ENCODE peak calls at places on chromosomes 4 and X, in six cellular contexts. One of them, this sample, is unnamed.
A peak's percentile ranks its signal among the peaks of the same experiment; 100 is the strongest.

GRCh38 chr4:143700420-143701352 is at the start of gene FREM3:
- DNase-seq in OCI-LY7: no peak
- DNase-seq in AG09319: no peak
- DNase-seq in testis: no peak
- DNase-seq in RWPE1: no peak
- DNase-seq in A549: no peak
- DNase-seq in this sample: peak; percentile 22

GRCh38 chr4:158208931-158209640 is 1.2 kb upstream of the TMEM144 start:
- DNase-seq in OCI-LY7: no peak
- DNase-seq in AG09319: no peak
- DNase-seq in testis: no peak
- DNase-seq in RWPE1: no peak
- DNase-seq in A549: no peak
- DNase-seq in this sample: no peak

GRCh38 chrX:113274345-113274744 is 433.7 kb upstream of the AMOT start:
- DNase-seq in OCI-LY7: no peak
- DNase-seq in AG09319: no peak
- DNase-seq in testis: no peak
- DNase-seq in RWPE1: no peak
- DNase-seq in A549: no peak
- DNase-seq in this sample: no peak

GRCh38 chrX:1502241-1502640 is 34.7 kb downstream of the P2RY8 start:
- DNase-seq in OCI-LY7: peak; percentile 98
- DNase-seq in AG09319: no peak
- DNase-seq in testis: no peak
- DNase-seq in RWPE1: no peak
- DNase-seq in A549: no peak
- DNase-seq in this sample: no peak

GRCh38 chr4:177810210-177810609 is 368.0 kb upstream of the AGA start:
- DNase-seq in OCI-LY7: no peak
- DNase-seq in AG09319: no peak
- DNase-seq in testis: no peak
- DNase-seq in RWPE1: no peak
- DNase-seq in A549: no peak
- DNase-seq in this sample: no peak

GRCh38 chr4:151991001-151991883 is 230.4 kb upstream of the GATB start:
- DNase-seq in OCI-LY7: no peak
- DNase-seq in AG09319: no peak
- DNase-seq in testis: no peak
- DNase-seq in RWPE1: no peak
- DNase-seq in A549: no peak
- DNase-seq in this sample: no peak

GRCh38 chr4:107500551-107500950 is 219.5 kb downstream of the PAPSS1 start:
- DNase-seq in OCI-LY7: no peak
- DNase-seq in AG09319: no peak
- DNase-seq in testis: no peak
- DNase-seq in RWPE1: no peak
- DNase-seq in A549: no peak
- DNase-seq in this sample: no peak

GRCh38 chr4:173410106-173410505 is 11.2 kb upstream of the SCRG1 start:
- DNase-seq in OCI-LY7: no peak
- DNase-seq in AG09319: no peak
- DNase-seq in testis: no peak
- DNase-seq in RWPE1: no peak
- DNase-seq in A549: no peak
- DNase-seq in this sample: no peak

GRCh38 chr4:647481-647880 is 22.1 kb downstream of the PDE6B start:
- DNase-seq in OCI-LY7: no peak
- DNase-seq in AG09319: no peak
- DNase-seq in testis: no peak
- DNase-seq in RWPE1: no peak
- DNase-seq in A549: no peak
- DNase-seq in this sample: no peak

GRCh38 chrX:94901849-94902248 is 1227.8 kb downstream of the FAM133A start:
- DNase-seq in OCI-LY7: no peak
- DNase-seq in AG09319: no peak
- DNase-seq in testis: no peak
- DNase-seq in RWPE1: no peak
- DNase-seq in A549: no peak
- DNase-seq in this sample: no peak

GRCh38 chr4:94827481-94828110 is 69.8 kb downstream of the BMPR1B start:
- DNase-seq in OCI-LY7: no peak
- DNase-seq in AG09319: no peak
- DNase-seq in testis: no peak
- DNase-seq in RWPE1: peak; percentile 70
- DNase-seq in A549: peak; percentile 74
- DNase-seq in this sample: no peak

GRCh38 chr4:104589264-104589868 is 94.7 kb upstream of the CXXC4 start:
- DNase-seq in OCI-LY7: no peak
- DNase-seq in AG09319: no peak
- DNase-seq in testis: no peak
- DNase-seq in RWPE1: no peak
- DNase-seq in A549: no peak
- DNase-seq in this sample: no peak

GRCh38 chr4:108072300-108072699 is 82.6 kb downstream of the HADH start:
- DNase-seq in OCI-LY7: peak; percentile 75
- DNase-seq in AG09319: no peak
- DNase-seq in testis: no peak
- DNase-seq in RWPE1: no peak
- DNase-seq in A549: no peak
- DNase-seq in this sample: no peak

GRCh38 chrX:71950066-71950465 is 39.4 kb downstream of the NHSL2 start:
- DNase-seq in OCI-LY7: no peak
- DNase-seq in AG09319: no peak
- DNase-seq in testis: no peak
- DNase-seq in RWPE1: no peak
- DNase-seq in A549: no peak
- DNase-seq in this sample: no peak

GRCh38 chr4:1502501-1502886 is 96.3 kb upstream of the NKX1-1 start:
- DNase-seq in OCI-LY7: no peak
- DNase-seq in AG09319: no peak
- DNase-seq in testis: no peak
- DNase-seq in RWPE1: no peak
- DNase-seq in A549: no peak
- DNase-seq in this sample: no peak

GRCh38 chr4:8819421-8820177 is 52.0 kb downstream of the HMX1 start:
- DNase-seq in OCI-LY7: no peak
- DNase-seq in AG09319: no peak
- DNase-seq in testis: no peak
- DNase-seq in RWPE1: no peak
- DNase-seq in A549: no peak
- DNase-seq in this sample: no peak

GRCh38 chr4:10506077-10506476 is 48.9 kb upstream of the ZNF518B start:
- DNase-seq in OCI-LY7: peak; percentile 2
- DNase-seq in AG09319: no peak
- DNase-seq in testis: no peak
- DNase-seq in RWPE1: no peak
- DNase-seq in A549: no peak
- DNase-seq in this sample: no peak

GRCh38 chr4:9979101-9979815 is 42.0 kb downstream of the SLC2A9 start:
- DNase-seq in OCI-LY7: no peak
- DNase-seq in AG09319: no peak
- DNase-seq in testis: no peak
- DNase-seq in RWPE1: no peak
- DNase-seq in A549: no peak
- DNase-seq in this sample: no peak

GRCh38 chr4:82247171-82247570 is 126.6 kb downstream of the HNRNPD start:
- DNase-seq in OCI-LY7: no peak
- DNase-seq in AG09319: no peak
- DNase-seq in testis: no peak
- DNase-seq in RWPE1: peak; percentile 33
- DNase-seq in A549: no peak
- DNase-seq in this sample: no peak

GRCh38 chr4:107862658-107863057 is 37.9 kb downstream of the SGMS2 start:
- DNase-seq in OCI-LY7: no peak
- DNase-seq in AG09319: no peak
- DNase-seq in testis: no peak
- DNase-seq in RWPE1: peak; percentile 87
- DNase-seq in A549: peak; percentile 71
- DNase-seq in this sample: no peak

GRCh38 chrX:152600853-152601635 is 36.7 kb upstream of the GABRQ start:
- DNase-seq in OCI-LY7: no peak
- DNase-seq in AG09319: no peak
- DNase-seq in testis: no peak
- DNase-seq in RWPE1: no peak
- DNase-seq in A549: no peak
- DNase-seq in this sample: peak; percentile 4

GRCh38 chr4:85149656-85150055 is 183.2 kb upstream of the WDFY3 start:
- DNase-seq in OCI-LY7: no peak
- DNase-seq in AG09319: no peak
- DNase-seq in testis: no peak
- DNase-seq in RWPE1: peak; percentile 5
- DNase-seq in A549: no peak
- DNase-seq in this sample: no peak

GRCh38 chr4:3797831-3798500 is 31.8 kb downstream of the ADRA2C start:
- DNase-seq in OCI-LY7: no peak
- DNase-seq in AG09319: no peak
- DNase-seq in testis: no peak
- DNase-seq in RWPE1: no peak
- DNase-seq in A549: no peak
- DNase-seq in this sample: no peak

GRCh38 chr4:102663073-102663472 is 97.7 kb downstream of the MANBA start:
- DNase-seq in OCI-LY7: no peak
- DNase-seq in AG09319: no peak
- DNase-seq in testis: no peak
- DNase-seq in RWPE1: peak; percentile 69
- DNase-seq in A549: no peak
- DNase-seq in this sample: no peak

GRCh38 chr4:54187148-54187547 is 41.9 kb upstream of the PDGFRA start:
- DNase-seq in OCI-LY7: no peak
- DNase-seq in AG09319: no peak
- DNase-seq in testis: peak; percentile 82
- DNase-seq in RWPE1: no peak
- DNase-seq in A549: no peak
- DNase-seq in this sample: no peak

GRCh38 chrX:53354669-53355068 is 67.8 kb downstream of the SMC1A start:
- DNase-seq in OCI-LY7: no peak
- DNase-seq in AG09319: no peak
- DNase-seq in testis: no peak
- DNase-seq in RWPE1: no peak
- DNase-seq in A549: peak; percentile 9
- DNase-seq in this sample: no peak
- TF ChIP-seq CTCF in OCI-LY7: no peak
- TF ChIP-seq CTCF in AG09319: no peak
- TF ChIP-seq CTCF in testis: no peak
- TF ChIP-seq CTCF in RWPE1: no peak
- TF ChIP-seq CTCF in A549: no peak
- TF ChIP-seq CTCF in this sample: no peak

GRCh38 chrX:137401092-137401491 is 164.8 kb upstream of the ZIC3 start:
- DNase-seq in OCI-LY7: no peak
- DNase-seq in AG09319: no peak
- DNase-seq in testis: no peak
- DNase-seq in RWPE1: no peak
- DNase-seq in A549: no peak
- DNase-seq in this sample: no peak
- TF ChIP-seq CTCF in OCI-LY7: no peak
- TF ChIP-seq CTCF in AG09319: no peak
- TF ChIP-seq CTCF in testis: no peak
- TF ChIP-seq CTCF in RWPE1: no peak
- TF ChIP-seq CTCF in A549: no peak
- TF ChIP-seq CTCF in this sample: no peak

DNA sequence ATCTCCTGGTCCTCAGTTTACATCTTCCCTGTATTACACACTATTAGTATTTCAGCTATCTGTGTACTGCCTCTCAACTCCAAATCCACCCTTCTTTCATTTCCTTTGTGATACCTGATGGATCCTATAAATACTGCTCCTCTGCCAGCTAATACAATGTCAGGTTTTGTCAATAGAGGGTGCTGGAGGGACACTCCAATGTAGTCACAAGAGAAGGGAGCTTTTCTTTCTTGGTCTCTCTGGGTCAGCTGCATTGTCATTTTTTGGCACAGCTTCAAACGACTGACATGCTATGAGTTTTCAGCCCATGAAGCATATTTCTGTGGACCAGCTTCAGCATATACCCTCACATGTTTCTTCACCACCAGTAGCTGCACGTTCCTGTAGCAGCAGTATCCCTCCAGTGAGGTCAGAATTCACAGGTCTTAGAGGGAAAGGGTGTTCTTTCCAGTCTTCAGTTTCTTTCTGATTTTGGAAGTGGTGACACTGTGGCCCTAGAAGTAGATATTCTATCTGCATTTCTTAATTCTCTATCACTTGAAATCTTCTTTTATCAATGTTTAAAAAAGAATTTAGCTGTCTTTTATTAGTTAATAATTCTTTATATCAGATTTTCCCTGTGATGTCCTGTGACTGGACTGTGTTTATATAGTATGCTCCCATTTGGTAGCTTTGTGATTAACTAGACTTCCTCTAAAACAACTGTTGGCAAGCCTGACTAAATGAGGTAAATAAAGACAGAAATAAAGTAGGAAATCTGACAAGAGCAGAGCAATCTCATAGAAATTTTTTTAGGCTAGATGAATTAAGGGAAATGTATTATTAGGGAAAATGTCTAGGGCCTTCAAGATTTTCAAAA is 60.6 kb downstream of the GABRA2 start:
- DNase-seq in OCI-LY7: peak; percentile 13
- DNase-seq in AG09319: no peak
- DNase-seq in testis: peak; percentile 55
- DNase-seq in RWPE1: peak; percentile 14
- DNase-seq in A549: peak; percentile 8
- DNase-seq in this sample: peak; percentile 18
- TF ChIP-seq CTCF in OCI-LY7: peak; percentile 60
- TF ChIP-seq CTCF in AG09319: no peak
- TF ChIP-seq CTCF in testis: no peak
- TF ChIP-seq CTCF in RWPE1: peak; percentile 67
- TF ChIP-seq CTCF in A549: no peak
- TF ChIP-seq CTCF in this sample: no peak

GRCh38 chr4:153792007-153792892 is 3.4 kb upstream of the SFRP2 start:
- DNase-seq in OCI-LY7: no peak
- DNase-seq in AG09319: no peak
- DNase-seq in testis: peak; percentile 88
- DNase-seq in RWPE1: peak; percentile 64
- DNase-seq in A549: peak; percentile 5
- DNase-seq in this sample: peak; percentile 82
- TF ChIP-seq CTCF in OCI-LY7: peak; percentile 15
- TF ChIP-seq CTCF in AG09319: peak; percentile 56
- TF ChIP-seq CTCF in testis: peak; percentile 51
- TF ChIP-seq CTCF in RWPE1: no peak
- TF ChIP-seq CTCF in A549: no peak
- TF ChIP-seq CTCF in this sample: peak; percentile 51

DNA sequence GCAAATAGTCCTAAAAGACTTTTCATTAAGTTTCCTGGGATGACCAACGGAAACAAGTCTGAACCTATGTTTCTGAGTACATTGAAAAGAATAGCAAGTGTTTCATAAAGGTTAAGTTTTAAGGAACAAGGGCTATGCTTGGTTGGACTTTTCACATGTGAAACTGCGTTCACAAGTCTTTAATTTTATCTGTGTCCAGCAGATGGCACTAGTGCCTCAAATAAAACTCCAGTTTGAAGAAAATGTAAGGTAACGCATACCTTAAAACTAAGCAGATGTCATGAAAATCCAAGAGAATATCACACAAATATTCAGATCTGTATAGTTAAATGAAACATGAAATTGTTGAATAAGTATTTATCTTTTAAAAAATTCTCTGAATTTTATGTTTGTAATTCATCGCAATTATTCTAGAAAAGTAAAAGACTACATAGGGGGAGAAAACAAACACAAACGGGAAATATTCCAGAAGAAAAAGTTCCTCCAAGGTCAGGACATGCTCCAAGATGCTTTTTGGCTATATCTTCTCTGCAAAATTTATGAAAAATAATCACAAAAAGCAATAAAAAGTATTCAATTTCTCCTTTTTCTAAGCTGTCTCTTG is 89.6 kb upstream of the MAD2L1 start:
- DNase-seq in OCI-LY7: peak; percentile 81
- DNase-seq in AG09319: peak; percentile 39
- DNase-seq in testis: peak; percentile 23
- DNase-seq in RWPE1: peak; percentile 29
- DNase-seq in A549: peak; percentile 79
- DNase-seq in this sample: peak; percentile 52
- TF ChIP-seq CTCF in OCI-LY7: peak; percentile 91
- TF ChIP-seq CTCF in AG09319: peak; percentile 47
- TF ChIP-seq CTCF in testis: peak; percentile 60
- TF ChIP-seq CTCF in RWPE1: peak; percentile 61
- TF ChIP-seq CTCF in A549: peak; percentile 70
- TF ChIP-seq CTCF in this sample: peak; percentile 87